ENCODE peak calls at places on chromosome 20, in five cellular contexts. U is right cardiac atrium, T is skeletal muscle cell, L is SJSA1, P is cardiac muscle cell. O is an unnamed sample.

GRCh38 chr20:51612896-51613295 is 70.4 kb upstream of the NFATC2 start:
- DNase-seq in L (no peak), P (no peak), U (no peak), T (no peak), O (no peak)

GRCh38 chr20:33568378-33569289 is 78.7 kb downstream of the CBFA2T2 start:
- DNase-seq in P (peak; percentile 68), T (no peak), U (no peak), L (no peak), O (peak; percentile 44)

GRCh38 chr20:49104365-49104648 is 58.2 kb downstream of the CSE1L start:
- DNase-seq in P (peak; percentile 78), L (no peak), U (no peak), T (no peak), O (no peak)

GRCh38 chr20:61251529-61252393 is at the start of gene CDH4:
- DNase-seq in U (no peak), L (no peak), P (peak; percentile 63), T (no peak), O (no peak)

GRCh38 chr20:19903168-19903676 is 113.9 kb upstream of the NAA20 start:
- DNase-seq in T (no peak), L (peak; percentile 75), P (no peak), U (peak; percentile 65), O (no peak)

GRCh38 chr20:38934530-38934929 is 8.3 kb downstream of the FAM83D start:
- DNase-seq in P (no peak), T (no peak), U (no peak), L (no peak), O (no peak)

GRCh38 chr20:47544240-47544639 is 42.6 kb downstream of the NCOA3 start:
- DNase-seq in P (no peak), L (peak; percentile 52), U (no peak), T (peak; percentile 20), O (no peak)

GRCh38 chr20:42875581-42875980 is 314.1 kb downstream of the PTPRT start:
- DNase-seq in T (no peak), U (no peak), L (no peak), P (no peak), O (no peak)

GRCh38 chr20:48750376-48750775 is 77.4 kb downstream of the PREX1 start:
- DNase-seq in T (no peak), L (no peak), U (no peak), P (no peak), O (no peak)

GRCh38 chr20:64119301-64119680 is 11.9 kb upstream of the NPBWR2 start:
- DNase-seq in L (no peak), T (no peak), P (no peak), U (no peak), O (no peak)

GRCh38 chr20:59560588-59561227 is 43.6 kb upstream of the PHACTR3 start:
- DNase-seq in U (no peak), P (no peak), T (no peak), L (no peak), O (no peak)

GRCh38 chr20:23084282-23084844 is 1.8 kb downstream of the CD93 start:
- DNase-seq in L (no peak), P (no peak), U (no peak), T (no peak), O (no peak)

GRCh38 chr20:17910828-17911294 is 57.7 kb downstream of the SNX5 start:
- DNase-seq in P (no peak), L (peak; percentile 81), U (no peak), T (peak; percentile 39), O (peak; percentile 27)

GRCh38 chr20:56656632-56657031 is 27.5 kb downstream of the TFAP2C start:
- DNase-seq in P (no peak), U (no peak), L (no peak), T (no peak), O (no peak)

GRCh38 chr20:59145926-59146800 is 17.5 kb upstream of the ZNF831 start:
- DNase-seq in P (peak; percentile 4), T (no peak), L (no peak), U (no peak), O (no peak)

GRCh38 chr20:8428988-8429387 is 296.9 kb downstream of the PLCB1 start:
- DNase-seq in P (no peak), T (no peak), L (no peak), U (no peak), O (no peak)

GRCh38 chr20:20521736-20522135 is 153.8 kb downstream of the INSM1 start:
- DNase-seq in U (no peak), L (no peak), T (no peak), P (no peak), O (no peak)

GRCh38 chr20:63978319-63979220 is 872 bp downstream of the SAMD10 start:
- DNase-seq in P (peak; percentile 78), L (no peak), U (peak; percentile 87), T (no peak), O (peak; percentile 78)

GRCh38 chr20:52649727-52650126 is 322.4 kb upstream of the TSHZ2 start:
- DNase-seq in U (no peak), P (no peak), T (no peak), L (no peak), O (no peak)

GRCh38 chr20:43564993-43565757 is 6.3 kb downstream of the SGK2 start:
- DNase-seq in T (no peak), P (peak; percentile 19), U (no peak), L (no peak), O (no peak)

GRCh38 chr20:3038454-3038853 is 5.0 kb upstream of the GNRH2 start:
- DNase-seq in U (no peak), P (no peak), T (no peak), L (no peak), O (no peak)

GRCh38 chr20:37759761-37760209 is 66.0 kb downstream of the CTNNBL1 start:
- DNase-seq in P (no peak), T (no peak), U (no peak), L (no peak), O (no peak)

GRCh38 chr20:15609956-15610355 is 963.3 kb downstream of the KIF16B start:
- DNase-seq in T (no peak), U (no peak), P (no peak), L (no peak), O (no peak)

GRCh38 chr20:45290677-45291355 is 15.8 kb upstream of the RBPJL start:
- DNase-seq in P (peak; percentile 83), U (peak; percentile 85), T (no peak), L (peak; percentile 71), O (peak; percentile 68)

GRCh38 chr20:37552415-37552814 is 24.7 kb upstream of the BLCAP start:
- DNase-seq in P (no peak), U (no peak), L (no peak), T (no peak), O (no peak)

GRCh38 chr20:44180814-44181213 is 6.2 kb downstream of the JPH2 start:
- DNase-seq in P (peak; percentile 97), L (peak; percentile 23), T (no peak), U (peak; percentile 76), O (peak; percentile 72)

DNA sequence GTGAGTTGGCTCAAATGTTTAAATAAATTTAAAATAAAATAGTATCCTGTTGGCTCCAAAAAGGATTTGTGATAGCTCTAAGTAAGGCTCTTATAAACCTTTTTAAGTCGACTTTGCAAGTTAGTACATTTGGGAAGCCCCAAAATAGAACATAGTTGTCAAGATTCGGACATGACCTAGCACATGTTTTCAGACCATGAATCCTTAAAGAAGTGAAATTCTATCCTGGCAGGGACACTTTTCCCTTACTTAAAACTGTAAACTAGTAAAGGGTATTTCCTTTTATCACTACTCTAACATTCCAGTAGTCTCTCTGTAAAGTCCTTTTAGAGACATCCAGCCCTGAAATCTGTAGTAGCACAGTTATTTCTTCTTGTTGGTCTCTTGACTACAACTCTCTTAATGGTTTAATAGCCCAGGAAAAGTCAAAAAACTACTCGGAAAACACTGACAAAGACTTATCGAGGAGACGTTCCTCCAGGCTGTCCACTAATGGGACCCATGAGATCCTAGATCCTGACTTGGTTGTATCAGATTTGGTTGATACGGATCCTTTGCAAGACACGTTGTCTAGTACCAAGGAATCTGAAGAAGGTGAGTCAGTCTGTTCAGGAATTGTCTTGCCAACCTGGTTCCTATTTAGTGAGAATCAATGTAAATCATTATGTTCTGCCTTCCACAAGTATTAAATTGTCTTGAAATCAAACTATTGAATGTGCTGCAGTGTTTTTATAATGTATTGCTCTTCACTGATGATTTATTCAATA is 83.6 kb downstream of the SCAND1 start:
- DNase-seq in U (no peak), P (no peak), L (no peak), T (no peak), O (no peak)
- H3K4me3 ChIP-seq in U (no peak overlapping the region), P (no peak overlapping the region), L (peak overlapping the region; percentile 21), T (no peak overlapping the region), O (peak overlapping the region; percentile 11)

GRCh38 chr20:30815577-30816181 is 441.8 kb upstream of the DEFB115 start:
- DNase-seq in U (peak; percentile 64), P (no peak), L (no peak), T (no peak), O (no peak)

GRCh38 chr20:30816182-30816645 is 441.2 kb upstream of the DEFB115 start:
- DNase-seq in P (no peak), L (no peak), T (no peak), U (peak; percentile 77), O (peak; percentile 33)

GRCh38 chr20:30812739-30813411 is 444.6 kb upstream of the DEFB115 start:
- DNase-seq in T (no peak), P (no peak), L (no peak), U (peak; percentile 42), O (no peak)

GRCh38 chr20:30811896-30812671 is 445.4 kb upstream of the DEFB115 start:
- DNase-seq in T (no peak), L (no peak), U (peak; percentile 75), P (peak; percentile 56), O (peak; percentile 28)
- H3K4me3 ChIP-seq in T (peak overlapping the region; percentile 36), L (no peak overlapping the region), U (no peak overlapping the region), P (no peak overlapping the region), O (peak overlapping the region; percentile 17)

GRCh38 chr20:62707981-62708521 is 585 bp upstream of the NTSR1 start:
- DNase-seq in U (peak; percentile 41), T (no peak), L (no peak), P (no peak), O (no peak)
- H3K4me3 ChIP-seq in U (no peak overlapping the region), T (no peak overlapping the region), L (no peak overlapping the region), P (no peak overlapping the region), O (no peak overlapping the region)

DNA sequence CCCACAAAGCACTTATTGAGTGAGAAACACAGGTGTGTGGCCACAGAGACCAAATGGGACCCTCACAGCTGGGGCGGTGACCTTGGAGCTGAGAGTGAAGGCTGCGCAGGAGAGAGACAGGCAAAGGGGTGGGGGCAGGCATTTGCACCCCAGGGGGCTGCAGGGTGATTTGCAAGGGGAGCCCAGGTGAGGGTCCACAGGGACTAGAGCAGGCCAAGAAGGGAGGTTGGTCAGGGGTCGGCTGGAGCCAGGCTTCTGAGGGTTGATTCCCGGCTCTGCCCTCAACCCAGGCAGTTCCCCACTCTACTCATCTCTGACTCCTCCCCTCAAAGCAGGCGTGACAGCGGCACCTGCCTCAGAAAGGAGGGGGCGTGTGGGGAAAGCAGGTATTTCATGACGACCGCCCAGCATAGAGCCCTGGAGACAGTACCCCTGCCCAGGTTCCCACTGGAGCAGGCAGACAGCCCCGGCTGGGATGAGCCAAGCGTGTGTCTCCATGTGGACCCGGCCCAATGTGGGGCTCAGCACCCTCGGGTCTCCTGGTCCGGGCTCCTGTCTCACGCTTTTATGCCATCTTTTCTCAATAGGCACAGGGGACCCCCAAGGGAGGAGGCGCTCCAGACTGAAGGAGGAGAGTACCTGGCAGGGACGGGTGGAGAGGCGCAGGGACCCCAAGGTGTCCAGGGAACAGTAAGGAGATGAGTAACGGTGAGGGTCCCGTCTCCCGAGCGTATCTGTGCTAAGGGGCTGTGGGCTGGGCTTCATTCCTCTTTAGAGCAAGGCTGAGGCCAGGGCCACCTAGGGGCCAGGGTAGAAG is 3.1 kb upstream of the MRGBP start:
- DNase-seq in L (no peak), P (no peak), T (no peak), U (no peak), O (no peak)
- H3K4me3 ChIP-seq in L (no peak overlapping the region), P (no peak overlapping the region), T (no peak overlapping the region), U (no peak overlapping the region), O (peak overlapping the region; percentile 81)

GRCh38 chr20:57734754-57735153 is 24.9 kb upstream of the PMEPA1 start:
- DNase-seq in P (no peak), L (no peak), U (no peak), T (no peak), O (no peak)
- H3K4me3 ChIP-seq in P (no peak overlapping the region), L (no peak overlapping the region), U (no peak overlapping the region), T (no peak overlapping the region), O (no peak overlapping the region)

GRCh38 chr20:32333181-32333987 is 24.7 kb upstream of the ASXL1 start:
- DNase-seq in T (no peak), L (no peak), U (no peak), P (no peak), O (no peak)
- H3K4me3 ChIP-seq in T (no peak overlapping the region), L (no peak overlapping the region), U (no peak overlapping the region), P (no peak overlapping the region), O (no peak overlapping the region)